ENCODE peak calls at places on chromosomes 16 and 17, in four cellular contexts. M is GM12878, W is K562, A is HepG2. Y is an unnamed sample.

GRCh38 chr16:35174006-35174405 is 1714.6 kb downstream of the TP53TG3F start:
- DNase-seq in A (no peak), M (no peak), W (no peak), Y (no peak)

GRCh38 chr17:79808763-79809529 is 12.1 kb upstream of the CBX8 start:
- DNase-seq in A (peak), W (no peak), M (no peak), Y (no peak)

GRCh38 chr17:43665038-43665386 is 3.3 kb upstream of the MEOX1 start:
- DNase-seq in A (no peak), M (no peak), W (no peak), Y (no peak)

GRCh38 chr16:72029567-72030271 is 21.2 kb downstream of the DHODH start:
- DNase-seq in W (no peak), M (no peak), A (no peak), Y (no peak)

GRCh38 chr17:78986048-78986648 is 6.4 kb upstream of the LGALS3BP start:
- DNase-seq in A (peak), W (peak), M (no peak), Y (no peak)

GRCh38 chr16:9666834-9667480 is 515.3 kb downstream of the GRIN2A start:
- DNase-seq in W (no peak), A (no peak), M (no peak), Y (no peak)

GRCh38 chr17:75078097-75079022 is 9.4 kb upstream of the SLC16A5 start:
- DNase-seq in M (peak), A (no peak), W (no peak), Y (no peak)

GRCh38 chr16:30755955-30756780 is 5.7 kb downstream of the CFAP119 start:
- DNase-seq in M (no peak), A (no peak), W (no peak), Y (no peak)

GRCh38 chr17:61072648-61073047 is 327.0 kb upstream of the TBX2 start:
- DNase-seq in A (no peak), W (no peak), M (no peak), Y (no peak)

GRCh38 chr16:89222931-89223330 is 5.4 kb downstream of the ZNF778 start:
- DNase-seq in M (no peak), W (no peak), A (no peak), Y (no peak)

GRCh38 chr16:64012166-64012565 is 1109.7 kb downstream of the CDH11 start:
- DNase-seq in M (no peak), W (no peak), A (no peak), Y (no peak)

GRCh38 chr17:65457635-65458257 is 103.7 kb downstream of the AXIN2 start:
- DNase-seq in W (no peak), M (no peak), A (no peak), Y (no peak)

GRCh38 chr17:66255112-66255511 is 25.9 kb upstream of the APOH start:
- DNase-seq in M (no peak), W (peak), A (peak), Y (peak)

GRCh38 chr17:67520916-67521772 is 144.1 kb downstream of the PITPNC1 start:
- DNase-seq in A (no peak), W (no peak), M (no peak), Y (no peak)

GRCh38 chr17:13594762-13595697 is 6.7 kb downstream of the HS3ST3A1 start:
- DNase-seq in W (peak), A (peak), M (peak), Y (peak)

GRCh38 chr16:54489225-54489781 is 202.7 kb upstream of the IRX3 start:
- DNase-seq in W (no peak), A (no peak), M (no peak), Y (no peak)

GRCh38 chr16:87035053-87035452 is 282.1 kb downstream of the C16orf95 start:
- DNase-seq in M (no peak), W (no peak), A (no peak), Y (no peak)

GRCh38 chr16:87032554-87032953 is 284.6 kb downstream of the C16orf95 start:
- DNase-seq in W (no peak), M (no peak), A (no peak), Y (no peak)

GRCh38 chr16:87033541-87034300 is 283.5 kb downstream of the C16orf95 start:
- DNase-seq in M (no peak), W (no peak), A (no peak), Y (no peak)

GRCh38 chr16:87033021-87033471 is 284.1 kb downstream of the C16orf95 start:
- DNase-seq in W (no peak), M (no peak), A (no peak), Y (no peak)

GRCh38 chr16:87034317-87034716 is 282.9 kb downstream of the C16orf95 start:
- DNase-seq in M (no peak), A (no peak), W (no peak), Y (no peak)
- TF ChIP-seq FOXK2 in M (no peak), A (no peak), W (no peak), Y (no peak)

DNA sequence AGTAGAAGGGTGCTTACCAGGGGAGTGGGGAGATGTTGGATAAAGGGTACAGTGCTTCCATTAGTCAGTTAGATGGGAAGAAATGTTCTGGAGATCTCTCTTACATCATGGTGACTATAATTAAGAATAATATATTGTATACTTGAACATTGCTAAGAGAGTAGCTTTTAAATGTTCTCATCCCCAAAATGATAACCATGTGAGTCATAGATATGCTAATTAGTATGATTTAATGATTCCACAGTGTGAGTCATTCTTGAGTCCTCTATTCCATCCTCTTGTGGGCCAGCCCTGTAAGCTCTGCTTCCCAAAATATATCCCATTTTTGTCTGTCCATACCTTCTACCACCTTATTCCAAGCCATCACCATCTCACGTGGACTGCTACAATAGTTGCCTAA is 80.6 kb upstream of the CDH11 start:
- DNase-seq in M (no peak), A (no peak), W (no peak), Y (no peak)
- TF ChIP-seq FOXK2 in M (no peak), A (no peak), W (no peak), Y (no peak)

GRCh38 chr16:84228321-84228838 is 11.4 kb downstream of the KCNG4 start:
- DNase-seq in A (peak), M (no peak), W (peak), Y (peak)
- TF ChIP-seq FOXK2 in A (no peak), M (no peak), W (peak), Y (no peak)

GRCh38 chr16:77993586-77993985 is 28.8 kb upstream of the CLEC3A start:
- DNase-seq in A (no peak), W (no peak), M (no peak), Y (no peak)
- TF ChIP-seq FOXK2 in A (no peak), W (no peak), M (no peak), Y (no peak)

DNA sequence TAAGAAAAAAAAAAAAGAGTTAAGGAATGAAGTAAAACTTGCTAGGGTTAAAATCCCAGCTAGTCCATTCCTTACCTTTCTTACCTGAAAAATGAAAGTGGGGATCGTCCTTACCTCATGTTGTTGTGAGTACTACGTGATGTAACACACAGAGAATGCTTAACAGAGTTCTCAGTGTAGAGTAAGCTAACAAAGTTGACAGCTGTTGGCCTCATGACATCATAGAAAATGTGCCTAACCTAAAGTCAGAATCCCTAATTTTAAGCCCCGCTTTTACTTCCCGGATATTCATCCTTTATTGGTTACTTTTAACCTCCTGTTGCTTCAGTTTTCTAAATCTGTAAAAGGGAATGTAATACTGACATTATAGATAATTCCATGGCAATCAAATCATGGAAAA is 505.8 kb upstream of the HSBP1 start:
- DNase-seq in M (no peak), A (no peak), W (no peak), Y (no peak)
- TF ChIP-seq FOXK2 in M (no peak), A (no peak), W (no peak), Y (no peak)

Y was measured in HEK293T.